ENCODE peak calls at places on chromosomes 11 and 22, in seven cellular contexts. One of them, this sample, is unnamed.

GRCh38 chr11:8192016-8192895 is 23.4 kb upstream of the RIC3 start:
- DNase-seq in B cell: peak; percentile 67
- DNase-seq in Daoy: peak; percentile 65
- DNase-seq in T1000: peak; percentile 27
- DNase-seq in naive thymus-derived CD4-positive, alpha-beta T cell: no peak
- DNase-seq in non-pigmented ciliary epithelial cell: peak; percentile 27
- DNase-seq in mucosa of gallbladder: peak; percentile 70
- DNase-seq in this sample: peak; percentile 86

GRCh38 chr22:19807914-19808872 is 46.5 kb downstream of the GNB1L start:
- DNase-seq in T1000: no peak
- DNase-seq in non-pigmented ciliary epithelial cell: no peak
- DNase-seq in B cell: no peak
- DNase-seq in Daoy: no peak
- DNase-seq in naive thymus-derived CD4-positive, alpha-beta T cell: no peak
- DNase-seq in mucosa of gallbladder: no peak
- DNase-seq in this sample: no peak

GRCh38 chr22:17853066-17853465 is 78.8 kb upstream of the BID start:
- DNase-seq in B cell: no peak
- DNase-seq in mucosa of gallbladder: no peak
- DNase-seq in naive thymus-derived CD4-positive, alpha-beta T cell: no peak
- DNase-seq in Daoy: no peak
- DNase-seq in non-pigmented ciliary epithelial cell: no peak
- DNase-seq in T1000: no peak
- DNase-seq in this sample: no peak

GRCh38 chr22:23786752-23787599 is at the start of gene SMARCB1:
- DNase-seq in mucosa of gallbladder: peak; percentile 91
- DNase-seq in naive thymus-derived CD4-positive, alpha-beta T cell: peak; percentile 86
- DNase-seq in Daoy: peak; percentile 91
- DNase-seq in B cell: peak; percentile 87
- DNase-seq in T1000: peak; percentile 65
- DNase-seq in non-pigmented ciliary epithelial cell: peak; percentile 47
- DNase-seq in this sample: peak; percentile 96

GRCh38 chr11:2566223-2567025 is 121.6 kb downstream of the KCNQ1 start:
- DNase-seq in T1000: no peak
- DNase-seq in naive thymus-derived CD4-positive, alpha-beta T cell: no peak
- DNase-seq in B cell: peak; percentile 20
- DNase-seq in mucosa of gallbladder: peak; percentile 53
- DNase-seq in Daoy: no peak
- DNase-seq in non-pigmented ciliary epithelial cell: no peak
- DNase-seq in this sample: no peak

GRCh38 chr11:114250993-114251796 is 45.0 kb upstream of the NNMT start:
- DNase-seq in naive thymus-derived CD4-positive, alpha-beta T cell: no peak
- DNase-seq in Daoy: peak; percentile 34
- DNase-seq in B cell: no peak
- DNase-seq in non-pigmented ciliary epithelial cell: no peak
- DNase-seq in mucosa of gallbladder: no peak
- DNase-seq in T1000: no peak
- DNase-seq in this sample: peak; percentile 58

GRCh38 chr11:19279455-19279854 is 38.7 kb upstream of the E2F8 start:
- DNase-seq in naive thymus-derived CD4-positive, alpha-beta T cell: no peak
- DNase-seq in mucosa of gallbladder: no peak
- DNase-seq in Daoy: no peak
- DNase-seq in B cell: no peak
- DNase-seq in non-pigmented ciliary epithelial cell: no peak
- DNase-seq in T1000: no peak
- DNase-seq in this sample: no peak

GRCh38 chr11:130486981-130487380 is 38.5 kb downstream of the ADAMTS15 start:
- DNase-seq in B cell: no peak
- DNase-seq in Daoy: no peak
- DNase-seq in T1000: no peak
- DNase-seq in non-pigmented ciliary epithelial cell: no peak
- DNase-seq in naive thymus-derived CD4-positive, alpha-beta T cell: no peak
- DNase-seq in mucosa of gallbladder: no peak
- DNase-seq in this sample: no peak

GRCh38 chr11:119405986-119406385 is 17.0 kb downstream of the THY1 start:
- DNase-seq in naive thymus-derived CD4-positive, alpha-beta T cell: no peak
- DNase-seq in mucosa of gallbladder: no peak
- DNase-seq in B cell: no peak
- DNase-seq in Daoy: no peak
- DNase-seq in T1000: no peak
- DNase-seq in non-pigmented ciliary epithelial cell: no peak
- DNase-seq in this sample: no peak

GRCh38 chr11:117839936-117840813 is 15.6 kb upstream of the FXYD2 start:
- DNase-seq in B cell: peak; percentile 28
- DNase-seq in naive thymus-derived CD4-positive, alpha-beta T cell: no peak
- DNase-seq in Daoy: no peak
- DNase-seq in T1000: no peak
- DNase-seq in non-pigmented ciliary epithelial cell: no peak
- DNase-seq in mucosa of gallbladder: peak; percentile 9
- DNase-seq in this sample: no peak

GRCh38 chr22:49971232-49972162 is 10.9 kb downstream of the PIM3 start:
- DNase-seq in Daoy: peak; percentile 65
- DNase-seq in T1000: peak; percentile 59
- DNase-seq in naive thymus-derived CD4-positive, alpha-beta T cell: no peak
- DNase-seq in mucosa of gallbladder: peak; percentile 77
- DNase-seq in non-pigmented ciliary epithelial cell: no peak
- DNase-seq in B cell: peak; percentile 47
- DNase-seq in this sample: peak; percentile 84

GRCh38 chr22:50506611-50507420 is 686 bp downstream of the LMF2 start:
- DNase-seq in B cell: no peak
- DNase-seq in T1000: no peak
- DNase-seq in non-pigmented ciliary epithelial cell: no peak
- DNase-seq in naive thymus-derived CD4-positive, alpha-beta T cell: no peak
- DNase-seq in mucosa of gallbladder: no peak
- DNase-seq in Daoy: peak; percentile 15
- DNase-seq in this sample: no peak

GRCh38 chr11:6635082-6635932 is 16.1 kb upstream of the TPP1 start:
- DNase-seq in Daoy: no peak
- DNase-seq in non-pigmented ciliary epithelial cell: no peak
- DNase-seq in mucosa of gallbladder: peak; percentile 32
- DNase-seq in B cell: no peak
- DNase-seq in T1000: no peak
- DNase-seq in naive thymus-derived CD4-positive, alpha-beta T cell: no peak
- DNase-seq in this sample: no peak

GRCh38 chr11:1220941-1221721 is 1.7 kb upstream of the MUC5B start:
- DNase-seq in T1000: no peak
- DNase-seq in mucosa of gallbladder: no peak
- DNase-seq in B cell: no peak
- DNase-seq in non-pigmented ciliary epithelial cell: no peak
- DNase-seq in Daoy: no peak
- DNase-seq in naive thymus-derived CD4-positive, alpha-beta T cell: no peak
- DNase-seq in this sample: no peak

GRCh38 chr11:67571443-67571842 is 12.2 kb upstream of the GSTP1 start:
- DNase-seq in naive thymus-derived CD4-positive, alpha-beta T cell: no peak
- DNase-seq in Daoy: no peak
- DNase-seq in non-pigmented ciliary epithelial cell: no peak
- DNase-seq in mucosa of gallbladder: no peak
- DNase-seq in B cell: no peak
- DNase-seq in T1000: no peak
- DNase-seq in this sample: no peak

GRCh38 chr11:121892863-121893262 is 223.2 kb downstream of the BLID start:
- DNase-seq in non-pigmented ciliary epithelial cell: no peak
- DNase-seq in T1000: no peak
- DNase-seq in mucosa of gallbladder: no peak
- DNase-seq in Daoy: no peak
- DNase-seq in naive thymus-derived CD4-positive, alpha-beta T cell: no peak
- DNase-seq in B cell: no peak
- DNase-seq in this sample: no peak

GRCh38 chr22:50105529-50106100 is 15.8 kb downstream of the MOV10L1 start:
- DNase-seq in naive thymus-derived CD4-positive, alpha-beta T cell: peak; percentile 8
- DNase-seq in mucosa of gallbladder: no peak
- DNase-seq in B cell: no peak
- DNase-seq in non-pigmented ciliary epithelial cell: no peak
- DNase-seq in Daoy: no peak
- DNase-seq in T1000: no peak
- DNase-seq in this sample: no peak

GRCh38 chr22:30044369-30044768 is 35.9 kb upstream of the HORMAD2 start:
- DNase-seq in mucosa of gallbladder: peak; percentile 86
- DNase-seq in naive thymus-derived CD4-positive, alpha-beta T cell: no peak
- DNase-seq in T1000: peak; percentile 57
- DNase-seq in B cell: no peak
- DNase-seq in Daoy: peak; percentile 84
- DNase-seq in non-pigmented ciliary epithelial cell: peak; percentile 81
- DNase-seq in this sample: no peak

GRCh38 chr22:50684986-50685385 is 12.4 kb downstream of the SHANK3 start:
- DNase-seq in T1000: no peak
- DNase-seq in mucosa of gallbladder: no peak
- DNase-seq in naive thymus-derived CD4-positive, alpha-beta T cell: no peak
- DNase-seq in non-pigmented ciliary epithelial cell: no peak
- DNase-seq in Daoy: peak; percentile 66
- DNase-seq in B cell: no peak
- DNase-seq in this sample: peak; percentile 7

GRCh38 chr11:47398011-47398410 is 10.4 kb upstream of the SLC39A13 start:
- DNase-seq in non-pigmented ciliary epithelial cell: no peak
- DNase-seq in B cell: no peak
- DNase-seq in T1000: no peak
- DNase-seq in mucosa of gallbladder: no peak
- DNase-seq in Daoy: no peak
- DNase-seq in naive thymus-derived CD4-positive, alpha-beta T cell: no peak
- DNase-seq in this sample: no peak

GRCh38 chr11:64729851-64730382 is 6.9 kb upstream of the NRXN2 start:
- DNase-seq in Daoy: peak; percentile 47
- DNase-seq in mucosa of gallbladder: no peak
- DNase-seq in naive thymus-derived CD4-positive, alpha-beta T cell: no peak
- DNase-seq in T1000: no peak
- DNase-seq in B cell: no peak
- DNase-seq in non-pigmented ciliary epithelial cell: no peak
- DNase-seq in this sample: no peak

GRCh38 chr11:11279956-11280689 is 72.9 kb downstream of the CSNK2A3 start:
- DNase-seq in naive thymus-derived CD4-positive, alpha-beta T cell: no peak
- DNase-seq in non-pigmented ciliary epithelial cell: no peak
- DNase-seq in T1000: peak; percentile 52
- DNase-seq in mucosa of gallbladder: no peak
- DNase-seq in Daoy: peak; percentile 27
- DNase-seq in B cell: no peak
- DNase-seq in this sample: no peak

GRCh38 chr11:45383229-45383628 is 97.1 kb upstream of the SYT13 start:
- DNase-seq in T1000: no peak
- DNase-seq in mucosa of gallbladder: no peak
- DNase-seq in non-pigmented ciliary epithelial cell: no peak
- DNase-seq in B cell: no peak
- DNase-seq in Daoy: peak; percentile 74
- DNase-seq in naive thymus-derived CD4-positive, alpha-beta T cell: no peak
- DNase-seq in this sample: no peak

GRCh38 chr11:113474362-113475159 is 637 bp downstream of the DRD2 start:
- DNase-seq in non-pigmented ciliary epithelial cell: peak; percentile 27
- DNase-seq in B cell: no peak
- DNase-seq in mucosa of gallbladder: peak; percentile 83
- DNase-seq in naive thymus-derived CD4-positive, alpha-beta T cell: no peak
- DNase-seq in T1000: peak; percentile 5
- DNase-seq in Daoy: peak; percentile 87
- DNase-seq in this sample: peak; percentile 81

GRCh38 chr11:95567685-95568084 is 221.9 kb downstream of the FAM76B start:
- DNase-seq in Daoy: no peak
- DNase-seq in T1000: no peak
- DNase-seq in mucosa of gallbladder: no peak
- DNase-seq in naive thymus-derived CD4-positive, alpha-beta T cell: no peak
- DNase-seq in B cell: no peak
- DNase-seq in non-pigmented ciliary epithelial cell: no peak
- DNase-seq in this sample: no peak

GRCh38 chr11:102883132-102883531 is 8.3 kb upstream of the MMP12 start:
- DNase-seq in B cell: no peak
- DNase-seq in naive thymus-derived CD4-positive, alpha-beta T cell: no peak
- DNase-seq in non-pigmented ciliary epithelial cell: no peak
- DNase-seq in Daoy: no peak
- DNase-seq in T1000: no peak
- DNase-seq in mucosa of gallbladder: no peak
- DNase-seq in this sample: no peak

GRCh38 chr11:8867856-8868705 is 42.9 kb upstream of the AKIP1 start:
- DNase-seq in B cell: no peak
- DNase-seq in Daoy: peak; percentile 22
- DNase-seq in non-pigmented ciliary epithelial cell: no peak
- DNase-seq in mucosa of gallbladder: no peak
- DNase-seq in T1000: no peak
- DNase-seq in naive thymus-derived CD4-positive, alpha-beta T cell: no peak
- DNase-seq in this sample: no peak

GRCh38 chr11:32141886-32142546 is 51.1 kb downstream of the RCN1 start:
- DNase-seq in B cell: no peak
- DNase-seq in Daoy: no peak
- DNase-seq in naive thymus-derived CD4-positive, alpha-beta T cell: no peak
- DNase-seq in non-pigmented ciliary epithelial cell: no peak
- DNase-seq in T1000: no peak
- DNase-seq in mucosa of gallbladder: no peak
- DNase-seq in this sample: no peak

GRCh38 chr11:126978155-126978554 is 22.4 kb downstream of the KIRREL3 start:
- DNase-seq in naive thymus-derived CD4-positive, alpha-beta T cell: no peak
- DNase-seq in Daoy: no peak
- DNase-seq in T1000: no peak
- DNase-seq in B cell: no peak
- DNase-seq in non-pigmented ciliary epithelial cell: no peak
- DNase-seq in mucosa of gallbladder: no peak
- DNase-seq in this sample: no peak

GRCh38 chr11:75350743-75351540 is 519 bp downstream of the ARRB1 start:
- DNase-seq in T1000: no peak
- DNase-seq in B cell: no peak
- DNase-seq in Daoy: peak; percentile 34
- DNase-seq in naive thymus-derived CD4-positive, alpha-beta T cell: peak; percentile 51
- DNase-seq in mucosa of gallbladder: no peak
- DNase-seq in non-pigmented ciliary epithelial cell: no peak
- DNase-seq in this sample: peak; percentile 51

GRCh38 chr11:16026849-16027248 is 329.5 kb downstream of the SOX6 start:
- DNase-seq in Daoy: no peak
- DNase-seq in non-pigmented ciliary epithelial cell: no peak
- DNase-seq in mucosa of gallbladder: no peak
- DNase-seq in naive thymus-derived CD4-positive, alpha-beta T cell: no peak
- DNase-seq in T1000: no peak
- DNase-seq in B cell: no peak
- DNase-seq in this sample: no peak

GRCh38 chr22:27918351-27919221 is 470 bp downstream of the PITPNB start:
- DNase-seq in B cell: no peak
- DNase-seq in T1000: peak; percentile 11
- DNase-seq in Daoy: peak; percentile 65
- DNase-seq in naive thymus-derived CD4-positive, alpha-beta T cell: peak; percentile 39
- DNase-seq in mucosa of gallbladder: peak; percentile 27
- DNase-seq in non-pigmented ciliary epithelial cell: no peak
- DNase-seq in this sample: peak; percentile 65